ENCODE peak calls at places on chromosomes 7 and 10, in four cellular contexts. P is IMR-90, L is K562, G is endothelial cell of umbilical vein. X is an unnamed sample.

GRCh38 chr7:15750741-15751140 is 64.3 kb upstream of the MEOX2 start:
- DNase-seq in P (no peak), L (no peak), G (no peak), X (no peak)

GRCh38 chr10:68105820-68106219 is 3.5 kb upstream of the MYPN start:
- DNase-seq in P (peak; percentile 78), L (no peak), G (no peak), X (no peak)

GRCh38 chr10:101683226-101683625 is 11.7 kb downstream of the FBXW4 start:
- DNase-seq in P (peak; percentile 24), L (no peak), G (no peak), X (no peak)

GRCh38 chr10:133275683-133276092 is 980 bp downstream of the ADAM8 start:
- DNase-seq in P (no peak), L (no peak), G (no peak), X (no peak)

GRCh38 chr10:50447691-50448090 is 176.1 kb downstream of the SGMS1 start:
- DNase-seq in P (peak; percentile 64), L (no peak), G (no peak), X (no peak)

GRCh38 chr7:41573017-41573416 is 129.9 kb downstream of the INHBA start:
- DNase-seq in P (peak; percentile 76), L (no peak), G (peak; percentile 84), X (no peak)

GRCh38 chr10:546971-547590 is 142.4 kb downstream of the DIP2C start:
- DNase-seq in P (peak; percentile 31), L (no peak), G (no peak), X (no peak)

GRCh38 chr7:2934211-2934731 is 90.2 kb upstream of the GNA12 start:
- DNase-seq in P (peak; percentile 70), L (no peak), G (peak; percentile 44), X (no peak)

GRCh38 chr7:23380556-23380955 is 81.4 kb downstream of the MALSU1 start:
- DNase-seq in P (no peak), L (no peak), G (no peak), X (no peak)

GRCh38 chr7:158133515-158134271 is 453.9 kb downstream of the PTPRN2 start:
- DNase-seq in P (no peak), L (no peak), G (no peak), X (no peak)

GRCh38 chr7:132435016-132435990 is 141.0 kb downstream of the PLXNA4 start:
- DNase-seq in P (no peak), L (no peak), G (no peak), X (no peak)

GRCh38 chr7:102129636-102130370 is 156.9 kb upstream of the SH2B2 start:
- DNase-seq in P (no peak), L (no peak), G (no peak), X (no peak)

GRCh38 chr7:51679358-51679757 is 362.7 kb upstream of the COBL start:
- DNase-seq in P (no peak), L (no peak), G (no peak), X (no peak)

GRCh38 chr7:52085610-52086009 is 769.0 kb upstream of the COBL start:
- DNase-seq in P (no peak), L (no peak), G (no peak), X (no peak)

GRCh38 chr10:108303149-108303548 is 1138.6 kb upstream of the SORCS1 start:
- DNase-seq in P (no peak), L (no peak), G (no peak), X (peak; percentile 4)

GRCh38 chr10:131310054-131310903 is 1.2 kb downstream of the TCERG1L start:
- DNase-seq in P (no peak), L (no peak), G (no peak), X (no peak)

GRCh38 chr10:120630266-120630665 is 173.2 kb downstream of the PLPP4 start:
- DNase-seq in P (no peak), L (no peak), G (no peak), X (no peak)

GRCh38 chr7:112995091-112995824 is 91.4 kb downstream of the GPR85 start:
- DNase-seq in P (peak; percentile 73), L (no peak), G (no peak), X (no peak)

GRCh38 chr7:22280031-22280430 is 76.9 kb downstream of the RAPGEF5 start:
- DNase-seq in P (no peak), L (no peak), G (no peak), X (no peak)

GRCh38 chr10:6416892-6417512 is 163.1 kb downstream of the PRKCQ start:
- DNase-seq in P (peak; percentile 57), L (peak; percentile 44), G (peak; percentile 71), X (no peak)

GRCh38 chr10:21309427-21309826 is 216.1 kb downstream of the SKIDA1 start:
- DNase-seq in P (no peak), L (no peak), G (no peak), X (no peak)

GRCh38 chr7:156655232-156655628 is 14.7 kb downstream of the RNF32 start:
- DNase-seq in P (no peak), L (no peak), G (no peak), X (no peak)

GRCh38 chr10:100307716-100308115 is 21.2 kb upstream of the BLOC1S2 start:
- DNase-seq in P (peak; percentile 70), L (no peak), G (no peak), X (no peak)

GRCh38 chr10:93542358-93542791 is 24.1 kb upstream of the FFAR4 start:
- DNase-seq in P (peak; percentile 9), L (peak; percentile 10), G (peak; percentile 53), X (no peak)

GRCh38 chr7:92446869-92447238 is 428 bp upstream of the GATAD1 start:
- DNase-seq in P (no peak), L (no peak), G (no peak), X (no peak)

GRCh38 chr7:92652536-92652935 is 62.3 kb upstream of the FAM133B start:
- DNase-seq in P (no peak), L (no peak), G (no peak), X (no peak)

GRCh38 chr10:92849234-92849525 is 860 bp downstream of the EXOC6 start:
- DNase-seq in P (peak; percentile 30), L (no peak), G (peak; percentile 55), X (no peak)

GRCh38 chr10:13722747-13723657 is 136.2 kb downstream of the PRPF18 start:
- DNase-seq in P (peak; percentile 78), L (no peak), G (no peak), X (no peak)

GRCh38 chr7:36810476-36810875 is 86.2 kb upstream of the AOAH start:
- DNase-seq in P (no peak), L (no peak), G (no peak), X (no peak)

GRCh38 chr7:45662540-45663166 is 88.5 kb downstream of the ADCY1 start:
- DNase-seq in P (no peak), L (no peak), G (no peak), X (no peak)

GRCh38 chr7:149050941-149051340 is 22.6 kb upstream of the PDIA4 start:
- DNase-seq in P (peak; percentile 42), L (no peak), G (no peak), X (no peak)

GRCh38 chr7:56083150-56083785 is 9.5 kb downstream of the PHKG1 start:
- DNase-seq in P (no peak), L (no peak), G (peak; percentile 42), X (no peak)

GRCh38 chr7:121475806-121476205 is 79.7 kb upstream of the FAM3C start:
- DNase-seq in P (no peak), L (no peak), G (no peak), X (no peak)

GRCh38 chr7:26293569-26294308 is 2.1 kb downstream of the SNX10 start:
- DNase-seq in P (no peak), L (no peak), G (no peak), X (peak; percentile 83)

GRCh38 chr7:27134392-27134791 is 3.8 kb upstream of the HOXA4 start:
- DNase-seq in P (peak; percentile 97), L (no peak), G (peak; percentile 90), X (peak; percentile 19)

GRCh38 chr10:12631216-12631615 is 281.9 kb downstream of the CAMK1D start:
- DNase-seq in P (peak; percentile 10), L (no peak), G (no peak), X (no peak)

GRCh38 chr7:79876769-79877362 is 257.8 kb upstream of the GNAI1 start:
- DNase-seq in P (peak; percentile 99), L (no peak), G (peak; percentile 38), X (no peak)

GRCh38 chr7:74092321-74092963 is 8.8 kb downstream of the LIMK1 start:
- DNase-seq in P (no peak), L (peak; percentile 16), G (no peak), X (no peak)

GRCh38 chr7:31963569-31964175 is 106.5 kb downstream of the PDE1C start:
- DNase-seq in P (no peak), L (no peak), G (no peak), X (no peak)

GRCh38 chr7:140512317-140513000 is 33.2 kb upstream of the MKRN1 start:
- DNase-seq in P (no peak), L (peak; percentile 73), G (no peak), X (no peak)

GRCh38 chr10:70296406-70296899 is 12.6 kb upstream of the NPFFR1 start:
- DNase-seq in P (peak; percentile 89), L (peak; percentile 74), G (peak; percentile 79), X (no peak)
- TF ChIP-seq FOS in P (peak; percentile 53), L (no peak), G (peak; percentile 80), X (no peak)

GRCh38 chr10:74514322-74514721 is 312.1 kb upstream of the KAT6B start:
- DNase-seq in P (no peak), L (no peak), G (no peak), X (no peak)

GRCh38 chr10:74523199-74523598 is 303.2 kb upstream of the KAT6B start:
- DNase-seq in P (no peak), L (no peak), G (no peak), X (no peak)

GRCh38 chr10:74518076-74518475 is 308.3 kb upstream of the KAT6B start:
- DNase-seq in P (no peak), L (no peak), G (no peak), X (no peak)
- TF ChIP-seq FOS in P (no peak), L (no peak), G (no peak), X (no peak)

GRCh38 chr7:118858651-118859149 is 634.2 kb downstream of the ANKRD7 start:
- DNase-seq in P (no peak), L (no peak), G (no peak), X (no peak)

GRCh38 chr7:118855290-118855689 is 630.8 kb downstream of the ANKRD7 start:
- DNase-seq in P (no peak), L (no peak), G (no peak), X (no peak)
- TF ChIP-seq FOS in P (no peak), L (no peak), G (no peak), X (no peak)

DNA sequence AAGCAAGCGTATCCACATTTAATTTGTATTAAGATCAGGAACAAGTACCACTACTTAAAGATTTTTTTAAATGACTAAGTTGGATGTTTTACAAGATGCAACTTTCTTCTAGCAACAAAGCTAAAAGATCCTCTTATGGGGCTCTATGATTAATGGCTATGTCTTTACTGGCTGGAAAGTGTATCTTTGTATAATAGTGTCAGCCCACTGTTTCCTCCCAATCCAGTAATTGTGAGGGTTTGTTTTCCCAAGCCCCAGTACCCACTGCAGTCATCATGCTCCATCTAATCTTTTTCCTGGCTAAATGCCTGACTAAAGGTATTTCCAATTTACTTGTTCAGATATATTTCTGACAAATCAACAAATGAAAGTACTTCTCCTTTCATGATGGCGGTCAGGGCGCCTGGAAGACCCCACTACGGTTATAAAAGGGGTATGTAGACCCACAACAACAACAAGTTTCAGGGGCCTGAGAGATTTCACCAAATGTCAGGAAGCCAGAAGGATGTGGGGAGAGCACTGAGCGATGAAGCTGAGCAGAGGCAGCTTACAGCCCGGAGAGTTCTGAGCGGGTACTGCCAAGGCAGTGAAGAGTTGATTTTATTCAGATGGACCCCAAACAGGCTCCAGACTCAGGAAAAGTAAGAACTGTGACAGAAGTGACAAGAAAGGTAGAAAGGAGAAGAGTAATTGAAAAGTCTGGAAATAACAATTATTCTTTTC is 222.6 kb upstream of the KLF14 start:
- DNase-seq in P (peak; percentile 70), L (no peak), G (peak; percentile 59), X (no peak)
- TF ChIP-seq FOS in P (no peak), L (no peak), G (no peak), X (no peak)

GRCh38 chr7:1523208-1523607 is 7.3 kb upstream of the MAFK start:
- DNase-seq in P (no peak), L (no peak), G (no peak), X (no peak)
- TF ChIP-seq FOS in P (no peak), L (no peak), G (no peak), X (no peak)